ENCODE peak calls at places on chromosomes 11 and 22, in six cellular contexts. U is AG10803, H is endothelial cell, L is neural progenitor cell, T is upper lobe of right lung, N is stomach. Q is an unnamed sample.

GRCh38 chr22:22184277-22184807 is 60.2 kb upstream of the VPREB1 start:
- DNase-seq in L (no peak), T (no peak), H (no peak), N (no peak), U (no peak), Q (no peak)

GRCh38 chr11:10327254-10327653 is 22.4 kb downstream of the ADM start:
- DNase-seq in L (no peak), N (no peak), T (no peak), U (peak), H (no peak), Q (no peak)

GRCh38 chr11:69463181-69463891 is 18.1 kb upstream of the LINC01488 start:
- DNase-seq in T (no peak), L (peak), U (peak), N (no peak), H (no peak), Q (peak)

GRCh38 chr11:693415-693831 is 1.6 kb downstream of the DEAF1 start:
- DNase-seq in U (peak), T (no peak), H (no peak), N (no peak), L (peak), Q (no peak)

GRCh38 chr22:32744560-32744959 is 56.9 kb upstream of the TIMP3 start:
- DNase-seq in N (no peak), H (no peak), U (no peak), T (no peak), L (no peak), Q (no peak)

GRCh38 chr22:45552580-45553332 is 50.1 kb downstream of the FBLN1 start:
- DNase-seq in N (peak), H (peak), L (peak), U (peak), T (peak), Q (peak)

GRCh38 chr11:63599211-63600122 is 14.8 kb downstream of the PLAAT3 start:
- DNase-seq in L (no peak), U (peak), T (no peak), N (no peak), H (no peak), Q (no peak)

GRCh38 chr11:69699213-69699612 is 4.6 kb downstream of the FGF19 start:
- DNase-seq in T (peak), L (no peak), N (no peak), U (peak), H (no peak), Q (peak)

GRCh38 chr22:38966379-38966700 is 8.9 kb downstream of the APOBEC3A start:
- DNase-seq in H (no peak), T (no peak), N (no peak), U (no peak), L (no peak), Q (no peak)

GRCh38 chr11:19433367-19433766 is 192.6 kb upstream of the E2F8 start:
- DNase-seq in T (no peak), L (peak), U (no peak), N (no peak), H (no peak), Q (no peak)

GRCh38 chr11:103907548-103908455 is 128.6 kb upstream of the DDI1 start:
- DNase-seq in H (no peak), T (no peak), U (peak), N (no peak), L (no peak), Q (no peak)

GRCh38 chr22:41579997-41580355 is 9.7 kb downstream of the PMM1 start:
- DNase-seq in L (no peak), T (no peak), H (no peak), N (no peak), U (no peak), Q (no peak)

GRCh38 chr22:41584881-41585280 is 4.8 kb downstream of the PMM1 start:
- DNase-seq in L (no peak), H (no peak), U (no peak), T (no peak), N (no peak), Q (no peak)

GRCh38 chr22:41579297-41579996 is 10.2 kb downstream of the PMM1 start:
- DNase-seq in T (no peak), N (no peak), H (no peak), L (no peak), U (no peak), Q (no peak)

GRCh38 chr22:41585898-41586297 is 3.7 kb downstream of the PMM1 start:
- DNase-seq in H (no peak), T (no peak), U (no peak), N (no peak), L (no peak), Q (no peak)

DNA sequence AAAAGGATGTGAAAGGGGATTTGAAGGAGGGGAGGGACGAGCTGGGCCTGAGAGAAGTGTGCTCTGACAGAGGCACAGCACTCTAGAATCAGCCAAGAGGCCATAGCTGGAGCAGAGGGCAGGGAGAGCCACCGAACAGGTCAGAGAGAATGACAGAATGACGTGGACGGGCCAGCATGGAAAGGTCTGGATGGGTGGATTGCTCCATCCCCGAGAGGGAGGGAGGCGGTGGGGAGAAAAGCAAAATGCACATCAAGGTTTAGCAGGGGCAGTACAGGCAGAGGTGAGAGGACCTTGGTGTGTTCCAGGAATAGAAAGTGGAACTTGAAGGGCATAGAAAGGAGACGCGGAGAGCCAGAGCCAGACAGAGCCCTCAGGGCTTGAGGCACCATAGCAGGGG is 6.9 kb downstream of the PMM1 start:
- DNase-seq in L (no peak), H (no peak), T (no peak), U (no peak), N (no peak), Q (no peak)
- TF ChIP-seq CTCF in L (no peak), H (no peak), T (no peak), U (no peak), N (no peak), Q (no peak)

GRCh38 chr11:45881708-45882368 is 3.6 kb upstream of the MAPK8IP1 start:
- DNase-seq in T (no peak), U (no peak), N (no peak), H (no peak), L (no peak), Q (no peak)

GRCh38 chr11:45880772-45881570 is 4.5 kb upstream of the MAPK8IP1 start:
- DNase-seq in L (no peak), T (no peak), N (no peak), H (no peak), U (no peak), Q (peak)

GRCh38 chr11:45877845-45878244 is 7.6 kb upstream of the MAPK8IP1 start:
- DNase-seq in L (no peak), N (no peak), H (no peak), T (no peak), U (no peak), Q (no peak)

GRCh38 chr11:45877221-45877620 is 8.2 kb upstream of the MAPK8IP1 start:
- DNase-seq in U (no peak), T (no peak), H (no peak), N (no peak), L (no peak), Q (no peak)

DNA sequence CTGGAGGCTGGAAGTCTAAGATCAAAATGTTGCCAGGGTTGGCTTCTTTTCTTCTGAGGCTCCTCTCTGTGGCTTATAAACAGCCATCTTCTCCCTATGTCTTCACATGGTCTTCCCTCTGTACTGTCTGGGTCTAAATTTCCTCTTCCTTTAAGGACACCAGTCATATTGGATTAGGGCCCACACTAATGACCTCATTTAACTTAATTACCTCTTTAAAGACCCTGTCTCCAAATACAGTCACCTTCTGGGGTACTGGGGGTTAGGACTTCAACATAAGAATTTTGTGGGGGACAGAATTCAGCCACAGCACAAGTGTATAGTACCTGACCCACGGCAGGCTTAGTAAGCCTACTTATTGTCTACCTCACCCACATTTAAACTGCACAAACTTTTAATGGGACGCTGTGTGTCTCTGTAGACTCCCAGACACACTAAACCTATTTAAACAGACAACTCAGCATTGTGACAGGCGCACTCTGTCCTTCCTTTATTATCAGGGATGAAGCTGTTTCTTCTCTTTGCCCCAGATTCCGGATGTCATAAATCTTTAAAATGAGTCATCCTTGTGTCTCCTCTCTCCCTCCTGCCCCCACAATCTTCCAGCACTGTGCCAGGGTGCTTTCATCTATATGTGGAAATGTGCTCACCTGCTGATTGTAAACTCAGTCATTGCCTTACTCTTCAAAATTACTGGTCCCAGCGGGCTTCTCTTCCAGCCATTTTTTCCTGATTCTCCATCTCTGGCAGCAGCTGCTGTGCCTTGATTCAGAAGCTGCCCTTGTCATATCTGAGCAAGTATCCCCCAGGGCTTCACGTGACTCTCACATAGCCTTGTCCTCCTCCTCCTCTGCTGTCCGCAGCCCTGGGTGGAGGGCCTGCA is 5.4 kb upstream of the MAPK8IP1 start:
- DNase-seq in T (no peak), L (no peak), H (no peak), N (no peak), U (peak), Q (peak)
- TF ChIP-seq CTCF in T (no peak), L (no peak), H (no peak), N (no peak), U (no peak), Q (no peak)

GRCh38 chr11:7882860-7883259 is 48.2 kb downstream of the OR10A6 start:
- DNase-seq in L (no peak), U (no peak), T (no peak), H (no peak), N (no peak), Q (no peak)
- TF ChIP-seq CTCF in L (no peak), U (no peak), T (no peak), H (no peak), N (no peak), Q (no peak)

DNA sequence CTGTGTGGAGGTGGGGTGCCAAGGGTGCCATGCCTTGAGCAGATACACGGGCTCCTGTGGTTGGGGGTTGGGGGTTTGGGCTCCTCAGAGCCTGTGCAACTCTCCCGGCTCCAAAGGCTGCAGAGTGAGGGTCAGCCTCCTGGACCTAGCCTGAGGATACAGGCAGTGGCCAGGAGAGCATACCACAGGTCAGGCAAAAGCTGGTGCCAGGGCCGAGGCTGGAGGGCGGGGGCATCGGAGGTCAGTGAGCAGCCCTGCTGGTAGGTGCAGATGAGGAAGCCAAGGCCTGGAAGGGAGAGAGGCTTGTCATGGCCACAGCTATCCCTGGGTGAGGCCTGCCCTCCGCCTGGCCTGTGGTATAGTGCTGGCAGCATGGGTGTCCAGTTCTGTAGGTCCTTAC is 25.6 kb upstream of the DGCR8 start:
- DNase-seq in N (no peak), T (no peak), L (no peak), U (no peak), H (no peak), Q (no peak)
- TF ChIP-seq CTCF in N (no peak), T (no peak), L (no peak), U (no peak), H (no peak), Q (no peak)